ENCODE peak calls at places on chromosomes 5 and 9, in ten cellular contexts. One of them, this sample, is unnamed.

GRCh38 chr5:139678283-139678613 is 30.1 kb downstream of the CXXC5 start:
- DNase-seq in stimulated activated CD8-positive, alpha-beta memory T cell treated with anti-CD3 and anti-CD28 coated beads, Interleukin-4, amount 100 ng/mL, for 4 hours: no peak
- DNase-seq in HTR-8/SVneo: no peak
- DNase-seq in AG08396: no peak
- DNase-seq in cardiac muscle cell: no peak
- DNase-seq in activated CD4-positive, alpha-beta T cell treated with anti-CD3 and anti-CD28 coated beads, Interleukin-2, amount 50 U/mL, for 1 hour: no peak
- DNase-seq in activated effector memory CD4-positive, alpha-beta T cell treated with anti-CD3 and anti-CD28 coated beads, Interleukin-2, amount 50 U/mL, for 16 hours: no peak
- DNase-seq in fibroblast of the aortic adventitia: no peak
- DNase-seq in RWPE1: no peak
- DNase-seq in foreskin keratinocyte: no peak
- DNase-seq in this sample: no peak

GRCh38 chr9:137907776-137908175 is 30.2 kb downstream of the CACNA1B start:
- DNase-seq in AG08396: no peak
- DNase-seq in foreskin keratinocyte: no peak
- DNase-seq in activated CD4-positive, alpha-beta T cell treated with anti-CD3 and anti-CD28 coated beads, Interleukin-2, amount 50 U/mL, for 1 hour: no peak
- DNase-seq in stimulated activated CD8-positive, alpha-beta memory T cell treated with anti-CD3 and anti-CD28 coated beads, Interleukin-4, amount 100 ng/mL, for 4 hours: no peak
- DNase-seq in activated effector memory CD4-positive, alpha-beta T cell treated with anti-CD3 and anti-CD28 coated beads, Interleukin-2, amount 50 U/mL, for 16 hours: no peak
- DNase-seq in RWPE1: no peak
- DNase-seq in fibroblast of the aortic adventitia: no peak
- DNase-seq in cardiac muscle cell: no peak
- DNase-seq in HTR-8/SVneo: no peak
- DNase-seq in this sample: no peak

GRCh38 chr5:5416733-5417132 is 5.7 kb upstream of the ICE1 start:
- DNase-seq in AG08396: no peak
- DNase-seq in cardiac muscle cell: no peak
- DNase-seq in foreskin keratinocyte: no peak
- DNase-seq in activated CD4-positive, alpha-beta T cell treated with anti-CD3 and anti-CD28 coated beads, Interleukin-2, amount 50 U/mL, for 1 hour: no peak
- DNase-seq in activated effector memory CD4-positive, alpha-beta T cell treated with anti-CD3 and anti-CD28 coated beads, Interleukin-2, amount 50 U/mL, for 16 hours: no peak
- DNase-seq in RWPE1: no peak
- DNase-seq in fibroblast of the aortic adventitia: no peak
- DNase-seq in stimulated activated CD8-positive, alpha-beta memory T cell treated with anti-CD3 and anti-CD28 coated beads, Interleukin-4, amount 100 ng/mL, for 4 hours: no peak
- DNase-seq in HTR-8/SVneo: no peak
- DNase-seq in this sample: no peak

GRCh38 chr5:115360036-115360685 is 63.7 kb upstream of the CCDC112 start:
- DNase-seq in fibroblast of the aortic adventitia: no peak
- DNase-seq in foreskin keratinocyte: no peak
- DNase-seq in activated CD4-positive, alpha-beta T cell treated with anti-CD3 and anti-CD28 coated beads, Interleukin-2, amount 50 U/mL, for 1 hour: no peak
- DNase-seq in AG08396: no peak
- DNase-seq in cardiac muscle cell: peak
- DNase-seq in stimulated activated CD8-positive, alpha-beta memory T cell treated with anti-CD3 and anti-CD28 coated beads, Interleukin-4, amount 100 ng/mL, for 4 hours: no peak
- DNase-seq in HTR-8/SVneo: no peak
- DNase-seq in activated effector memory CD4-positive, alpha-beta T cell treated with anti-CD3 and anti-CD28 coated beads, Interleukin-2, amount 50 U/mL, for 16 hours: no peak
- DNase-seq in RWPE1: no peak
- DNase-seq in this sample: no peak

GRCh38 chr5:149938791-149939358 is 5.7 kb downstream of the PDE6A start:
- DNase-seq in foreskin keratinocyte: peak
- DNase-seq in cardiac muscle cell: peak
- DNase-seq in activated effector memory CD4-positive, alpha-beta T cell treated with anti-CD3 and anti-CD28 coated beads, Interleukin-2, amount 50 U/mL, for 16 hours: no peak
- DNase-seq in RWPE1: peak
- DNase-seq in AG08396: peak
- DNase-seq in activated CD4-positive, alpha-beta T cell treated with anti-CD3 and anti-CD28 coated beads, Interleukin-2, amount 50 U/mL, for 1 hour: no peak
- DNase-seq in HTR-8/SVneo: peak
- DNase-seq in fibroblast of the aortic adventitia: peak
- DNase-seq in stimulated activated CD8-positive, alpha-beta memory T cell treated with anti-CD3 and anti-CD28 coated beads, Interleukin-4, amount 100 ng/mL, for 4 hours: no peak
- DNase-seq in this sample: peak

GRCh38 chr9:132288371-132288770 is 66.4 kb downstream of the SETX start:
- DNase-seq in HTR-8/SVneo: no peak
- DNase-seq in cardiac muscle cell: peak
- DNase-seq in fibroblast of the aortic adventitia: peak
- DNase-seq in AG08396: peak
- DNase-seq in activated effector memory CD4-positive, alpha-beta T cell treated with anti-CD3 and anti-CD28 coated beads, Interleukin-2, amount 50 U/mL, for 16 hours: no peak
- DNase-seq in activated CD4-positive, alpha-beta T cell treated with anti-CD3 and anti-CD28 coated beads, Interleukin-2, amount 50 U/mL, for 1 hour: no peak
- DNase-seq in RWPE1: no peak
- DNase-seq in stimulated activated CD8-positive, alpha-beta memory T cell treated with anti-CD3 and anti-CD28 coated beads, Interleukin-4, amount 100 ng/mL, for 4 hours: no peak
- DNase-seq in foreskin keratinocyte: no peak
- DNase-seq in this sample: peak

GRCh38 chr9:34665381-34666250 is 3.2 kb upstream of the CCL27 start:
- DNase-seq in activated effector memory CD4-positive, alpha-beta T cell treated with anti-CD3 and anti-CD28 coated beads, Interleukin-2, amount 50 U/mL, for 16 hours: peak
- DNase-seq in activated CD4-positive, alpha-beta T cell treated with anti-CD3 and anti-CD28 coated beads, Interleukin-2, amount 50 U/mL, for 1 hour: peak
- DNase-seq in foreskin keratinocyte: peak
- DNase-seq in stimulated activated CD8-positive, alpha-beta memory T cell treated with anti-CD3 and anti-CD28 coated beads, Interleukin-4, amount 100 ng/mL, for 4 hours: peak
- DNase-seq in RWPE1: peak
- DNase-seq in cardiac muscle cell: peak
- DNase-seq in HTR-8/SVneo: peak
- DNase-seq in AG08396: peak
- DNase-seq in fibroblast of the aortic adventitia: peak
- DNase-seq in this sample: peak

GRCh38 chr5:74641014-74641777 is 668 bp upstream of the ENC1 start:
- DNase-seq in activated CD4-positive, alpha-beta T cell treated with anti-CD3 and anti-CD28 coated beads, Interleukin-2, amount 50 U/mL, for 1 hour: no peak
- DNase-seq in cardiac muscle cell: peak
- DNase-seq in activated effector memory CD4-positive, alpha-beta T cell treated with anti-CD3 and anti-CD28 coated beads, Interleukin-2, amount 50 U/mL, for 16 hours: peak
- DNase-seq in stimulated activated CD8-positive, alpha-beta memory T cell treated with anti-CD3 and anti-CD28 coated beads, Interleukin-4, amount 100 ng/mL, for 4 hours: no peak
- DNase-seq in fibroblast of the aortic adventitia: peak
- DNase-seq in RWPE1: peak
- DNase-seq in HTR-8/SVneo: peak
- DNase-seq in foreskin keratinocyte: peak
- DNase-seq in AG08396: peak
- DNase-seq in this sample: peak

GRCh38 chr9:132187006-132187760 is 25.3 kb downstream of the NTNG2 start:
- DNase-seq in stimulated activated CD8-positive, alpha-beta memory T cell treated with anti-CD3 and anti-CD28 coated beads, Interleukin-4, amount 100 ng/mL, for 4 hours: no peak
- DNase-seq in AG08396: no peak
- DNase-seq in HTR-8/SVneo: no peak
- DNase-seq in foreskin keratinocyte: no peak
- DNase-seq in RWPE1: no peak
- DNase-seq in activated CD4-positive, alpha-beta T cell treated with anti-CD3 and anti-CD28 coated beads, Interleukin-2, amount 50 U/mL, for 1 hour: no peak
- DNase-seq in fibroblast of the aortic adventitia: no peak
- DNase-seq in activated effector memory CD4-positive, alpha-beta T cell treated with anti-CD3 and anti-CD28 coated beads, Interleukin-2, amount 50 U/mL, for 16 hours: no peak
- DNase-seq in cardiac muscle cell: no peak
- DNase-seq in this sample: no peak

GRCh38 chr5:80747922-80748321 is 93.1 kb upstream of the DHFR start:
- DNase-seq in activated CD4-positive, alpha-beta T cell treated with anti-CD3 and anti-CD28 coated beads, Interleukin-2, amount 50 U/mL, for 1 hour: no peak
- DNase-seq in stimulated activated CD8-positive, alpha-beta memory T cell treated with anti-CD3 and anti-CD28 coated beads, Interleukin-4, amount 100 ng/mL, for 4 hours: no peak
- DNase-seq in RWPE1: no peak
- DNase-seq in fibroblast of the aortic adventitia: no peak
- DNase-seq in HTR-8/SVneo: no peak
- DNase-seq in activated effector memory CD4-positive, alpha-beta T cell treated with anti-CD3 and anti-CD28 coated beads, Interleukin-2, amount 50 U/mL, for 16 hours: no peak
- DNase-seq in AG08396: no peak
- DNase-seq in cardiac muscle cell: no peak
- DNase-seq in foreskin keratinocyte: no peak
- DNase-seq in this sample: no peak

GRCh38 chr5:130616161-130616560 is 548.9 kb downstream of the HINT1 start:
- DNase-seq in RWPE1: no peak
- DNase-seq in activated CD4-positive, alpha-beta T cell treated with anti-CD3 and anti-CD28 coated beads, Interleukin-2, amount 50 U/mL, for 1 hour: no peak
- DNase-seq in activated effector memory CD4-positive, alpha-beta T cell treated with anti-CD3 and anti-CD28 coated beads, Interleukin-2, amount 50 U/mL, for 16 hours: no peak
- DNase-seq in fibroblast of the aortic adventitia: peak
- DNase-seq in cardiac muscle cell: peak
- DNase-seq in AG08396: no peak
- DNase-seq in stimulated activated CD8-positive, alpha-beta memory T cell treated with anti-CD3 and anti-CD28 coated beads, Interleukin-4, amount 100 ng/mL, for 4 hours: no peak
- DNase-seq in HTR-8/SVneo: no peak
- DNase-seq in foreskin keratinocyte: no peak
- DNase-seq in this sample: no peak

GRCh38 chr5:179776413-179776938 is 17.3 kb upstream of the LTC4S start:
- DNase-seq in cardiac muscle cell: no peak
- DNase-seq in stimulated activated CD8-positive, alpha-beta memory T cell treated with anti-CD3 and anti-CD28 coated beads, Interleukin-4, amount 100 ng/mL, for 4 hours: no peak
- DNase-seq in activated CD4-positive, alpha-beta T cell treated with anti-CD3 and anti-CD28 coated beads, Interleukin-2, amount 50 U/mL, for 1 hour: no peak
- DNase-seq in HTR-8/SVneo: no peak
- DNase-seq in fibroblast of the aortic adventitia: no peak
- DNase-seq in AG08396: no peak
- DNase-seq in RWPE1: no peak
- DNase-seq in activated effector memory CD4-positive, alpha-beta T cell treated with anti-CD3 and anti-CD28 coated beads, Interleukin-2, amount 50 U/mL, for 16 hours: no peak
- DNase-seq in foreskin keratinocyte: no peak
- DNase-seq in this sample: no peak

GRCh38 chr9:134796882-134797281 is 83.7 kb upstream of the FCN2 start:
- DNase-seq in activated CD4-positive, alpha-beta T cell treated with anti-CD3 and anti-CD28 coated beads, Interleukin-2, amount 50 U/mL, for 1 hour: no peak
- DNase-seq in activated effector memory CD4-positive, alpha-beta T cell treated with anti-CD3 and anti-CD28 coated beads, Interleukin-2, amount 50 U/mL, for 16 hours: no peak
- DNase-seq in stimulated activated CD8-positive, alpha-beta memory T cell treated with anti-CD3 and anti-CD28 coated beads, Interleukin-4, amount 100 ng/mL, for 4 hours: no peak
- DNase-seq in fibroblast of the aortic adventitia: no peak
- DNase-seq in HTR-8/SVneo: no peak
- DNase-seq in foreskin keratinocyte: no peak
- DNase-seq in AG08396: no peak
- DNase-seq in cardiac muscle cell: no peak
- DNase-seq in RWPE1: no peak
- DNase-seq in this sample: no peak

GRCh38 chr9:16138961-16139441 is 586.2 kb downstream of the CCDC171 start:
- DNase-seq in foreskin keratinocyte: no peak
- DNase-seq in cardiac muscle cell: peak
- DNase-seq in stimulated activated CD8-positive, alpha-beta memory T cell treated with anti-CD3 and anti-CD28 coated beads, Interleukin-4, amount 100 ng/mL, for 4 hours: no peak
- DNase-seq in RWPE1: no peak
- DNase-seq in fibroblast of the aortic adventitia: peak
- DNase-seq in HTR-8/SVneo: no peak
- DNase-seq in activated effector memory CD4-positive, alpha-beta T cell treated with anti-CD3 and anti-CD28 coated beads, Interleukin-2, amount 50 U/mL, for 16 hours: no peak
- DNase-seq in activated CD4-positive, alpha-beta T cell treated with anti-CD3 and anti-CD28 coated beads, Interleukin-2, amount 50 U/mL, for 1 hour: no peak
- DNase-seq in AG08396: peak
- DNase-seq in this sample: peak

GRCh38 chr5:176876506-176877431 is 22.4 kb downstream of the HK3 start:
- DNase-seq in HTR-8/SVneo: no peak
- DNase-seq in stimulated activated CD8-positive, alpha-beta memory T cell treated with anti-CD3 and anti-CD28 coated beads, Interleukin-4, amount 100 ng/mL, for 4 hours: no peak
- DNase-seq in foreskin keratinocyte: no peak
- DNase-seq in activated effector memory CD4-positive, alpha-beta T cell treated with anti-CD3 and anti-CD28 coated beads, Interleukin-2, amount 50 U/mL, for 16 hours: no peak
- DNase-seq in fibroblast of the aortic adventitia: no peak
- DNase-seq in AG08396: no peak
- DNase-seq in cardiac muscle cell: no peak
- DNase-seq in activated CD4-positive, alpha-beta T cell treated with anti-CD3 and anti-CD28 coated beads, Interleukin-2, amount 50 U/mL, for 1 hour: no peak
- DNase-seq in RWPE1: no peak
- DNase-seq in this sample: no peak

GRCh38 chr5:14204785-14205321 is 61.7 kb downstream of the TRIO start:
- DNase-seq in stimulated activated CD8-positive, alpha-beta memory T cell treated with anti-CD3 and anti-CD28 coated beads, Interleukin-4, amount 100 ng/mL, for 4 hours: no peak
- DNase-seq in RWPE1: peak
- DNase-seq in HTR-8/SVneo: peak
- DNase-seq in foreskin keratinocyte: peak
- DNase-seq in AG08396: no peak
- DNase-seq in activated effector memory CD4-positive, alpha-beta T cell treated with anti-CD3 and anti-CD28 coated beads, Interleukin-2, amount 50 U/mL, for 16 hours: no peak
- DNase-seq in activated CD4-positive, alpha-beta T cell treated with anti-CD3 and anti-CD28 coated beads, Interleukin-2, amount 50 U/mL, for 1 hour: no peak
- DNase-seq in fibroblast of the aortic adventitia: peak
- DNase-seq in cardiac muscle cell: peak
- DNase-seq in this sample: peak

GRCh38 chr9:91785403-91785917 is 164.6 kb downstream of the ROR2 start:
- DNase-seq in foreskin keratinocyte: no peak
- DNase-seq in stimulated activated CD8-positive, alpha-beta memory T cell treated with anti-CD3 and anti-CD28 coated beads, Interleukin-4, amount 100 ng/mL, for 4 hours: no peak
- DNase-seq in RWPE1: no peak
- DNase-seq in AG08396: no peak
- DNase-seq in activated effector memory CD4-positive, alpha-beta T cell treated with anti-CD3 and anti-CD28 coated beads, Interleukin-2, amount 50 U/mL, for 16 hours: no peak
- DNase-seq in activated CD4-positive, alpha-beta T cell treated with anti-CD3 and anti-CD28 coated beads, Interleukin-2, amount 50 U/mL, for 1 hour: no peak
- DNase-seq in fibroblast of the aortic adventitia: peak
- DNase-seq in HTR-8/SVneo: no peak
- DNase-seq in cardiac muscle cell: no peak
- DNase-seq in this sample: no peak

GRCh38 chr9:96391021-96391765 is 7.7 kb upstream of the SLC35D2 start:
- DNase-seq in stimulated activated CD8-positive, alpha-beta memory T cell treated with anti-CD3 and anti-CD28 coated beads, Interleukin-4, amount 100 ng/mL, for 4 hours: no peak
- DNase-seq in foreskin keratinocyte: no peak
- DNase-seq in RWPE1: no peak
- DNase-seq in fibroblast of the aortic adventitia: no peak
- DNase-seq in AG08396: peak
- DNase-seq in cardiac muscle cell: no peak
- DNase-seq in HTR-8/SVneo: no peak
- DNase-seq in activated CD4-positive, alpha-beta T cell treated with anti-CD3 and anti-CD28 coated beads, Interleukin-2, amount 50 U/mL, for 1 hour: no peak
- DNase-seq in activated effector memory CD4-positive, alpha-beta T cell treated with anti-CD3 and anti-CD28 coated beads, Interleukin-2, amount 50 U/mL, for 16 hours: no peak
- DNase-seq in this sample: no peak

GRCh38 chr5:139403418-139403786 is 487 bp downstream of the SPATA24 start:
- DNase-seq in fibroblast of the aortic adventitia: no peak
- DNase-seq in stimulated activated CD8-positive, alpha-beta memory T cell treated with anti-CD3 and anti-CD28 coated beads, Interleukin-4, amount 100 ng/mL, for 4 hours: no peak
- DNase-seq in RWPE1: no peak
- DNase-seq in activated CD4-positive, alpha-beta T cell treated with anti-CD3 and anti-CD28 coated beads, Interleukin-2, amount 50 U/mL, for 1 hour: no peak
- DNase-seq in foreskin keratinocyte: no peak
- DNase-seq in activated effector memory CD4-positive, alpha-beta T cell treated with anti-CD3 and anti-CD28 coated beads, Interleukin-2, amount 50 U/mL, for 16 hours: no peak
- DNase-seq in AG08396: no peak
- DNase-seq in HTR-8/SVneo: no peak
- DNase-seq in cardiac muscle cell: no peak
- DNase-seq in this sample: no peak

GRCh38 chr5:173933901-173934300 is 45.8 kb downstream of the CPEB4 start:
- DNase-seq in RWPE1: no peak
- DNase-seq in stimulated activated CD8-positive, alpha-beta memory T cell treated with anti-CD3 and anti-CD28 coated beads, Interleukin-4, amount 100 ng/mL, for 4 hours: no peak
- DNase-seq in HTR-8/SVneo: no peak
- DNase-seq in activated effector memory CD4-positive, alpha-beta T cell treated with anti-CD3 and anti-CD28 coated beads, Interleukin-2, amount 50 U/mL, for 16 hours: no peak
- DNase-seq in AG08396: no peak
- DNase-seq in foreskin keratinocyte: no peak
- DNase-seq in fibroblast of the aortic adventitia: no peak
- DNase-seq in cardiac muscle cell: no peak
- DNase-seq in activated CD4-positive, alpha-beta T cell treated with anti-CD3 and anti-CD28 coated beads, Interleukin-2, amount 50 U/mL, for 1 hour: no peak
- DNase-seq in this sample: no peak

GRCh38 chr5:29412979-29413378 is 1780.5 kb upstream of the CDH6 start:
- DNase-seq in RWPE1: no peak
- DNase-seq in cardiac muscle cell: no peak
- DNase-seq in activated CD4-positive, alpha-beta T cell treated with anti-CD3 and anti-CD28 coated beads, Interleukin-2, amount 50 U/mL, for 1 hour: no peak
- DNase-seq in fibroblast of the aortic adventitia: no peak
- DNase-seq in HTR-8/SVneo: no peak
- DNase-seq in stimulated activated CD8-positive, alpha-beta memory T cell treated with anti-CD3 and anti-CD28 coated beads, Interleukin-4, amount 100 ng/mL, for 4 hours: no peak
- DNase-seq in AG08396: no peak
- DNase-seq in activated effector memory CD4-positive, alpha-beta T cell treated with anti-CD3 and anti-CD28 coated beads, Interleukin-2, amount 50 U/mL, for 16 hours: no peak
- DNase-seq in foreskin keratinocyte: no peak
- DNase-seq in this sample: no peak

GRCh38 chr9:16681659-16681990 is 188.8 kb downstream of the BNC2 start:
- DNase-seq in RWPE1: no peak
- DNase-seq in HTR-8/SVneo: no peak
- DNase-seq in AG08396: no peak
- DNase-seq in activated CD4-positive, alpha-beta T cell treated with anti-CD3 and anti-CD28 coated beads, Interleukin-2, amount 50 U/mL, for 1 hour: no peak
- DNase-seq in stimulated activated CD8-positive, alpha-beta memory T cell treated with anti-CD3 and anti-CD28 coated beads, Interleukin-4, amount 100 ng/mL, for 4 hours: no peak
- DNase-seq in foreskin keratinocyte: no peak
- DNase-seq in fibroblast of the aortic adventitia: no peak
- DNase-seq in activated effector memory CD4-positive, alpha-beta T cell treated with anti-CD3 and anti-CD28 coated beads, Interleukin-2, amount 50 U/mL, for 16 hours: no peak
- DNase-seq in cardiac muscle cell: no peak
- DNase-seq in this sample: no peak

GRCh38 chr9:108727580-108728056 is 128.2 kb downstream of the ACTL7B start:
- DNase-seq in cardiac muscle cell: peak
- DNase-seq in fibroblast of the aortic adventitia: peak
- DNase-seq in stimulated activated CD8-positive, alpha-beta memory T cell treated with anti-CD3 and anti-CD28 coated beads, Interleukin-4, amount 100 ng/mL, for 4 hours: no peak
- DNase-seq in RWPE1: no peak
- DNase-seq in foreskin keratinocyte: no peak
- DNase-seq in HTR-8/SVneo: no peak
- DNase-seq in activated effector memory CD4-positive, alpha-beta T cell treated with anti-CD3 and anti-CD28 coated beads, Interleukin-2, amount 50 U/mL, for 16 hours: no peak
- DNase-seq in AG08396: no peak
- DNase-seq in activated CD4-positive, alpha-beta T cell treated with anti-CD3 and anti-CD28 coated beads, Interleukin-2, amount 50 U/mL, for 1 hour: no peak
- DNase-seq in this sample: no peak

GRCh38 chr5:169416583-169417196 is 115.8 kb upstream of the SLIT3 start:
- DNase-seq in foreskin keratinocyte: no peak
- DNase-seq in RWPE1: peak
- DNase-seq in cardiac muscle cell: peak
- DNase-seq in stimulated activated CD8-positive, alpha-beta memory T cell treated with anti-CD3 and anti-CD28 coated beads, Interleukin-4, amount 100 ng/mL, for 4 hours: no peak
- DNase-seq in AG08396: peak
- DNase-seq in fibroblast of the aortic adventitia: peak
- DNase-seq in activated effector memory CD4-positive, alpha-beta T cell treated with anti-CD3 and anti-CD28 coated beads, Interleukin-2, amount 50 U/mL, for 16 hours: no peak
- DNase-seq in HTR-8/SVneo: peak
- DNase-seq in activated CD4-positive, alpha-beta T cell treated with anti-CD3 and anti-CD28 coated beads, Interleukin-2, amount 50 U/mL, for 1 hour: no peak
- DNase-seq in this sample: peak

GRCh38 chr5:162768962-162769464 is 668.4 kb upstream of the CCNG1 start:
- DNase-seq in foreskin keratinocyte: no peak
- DNase-seq in fibroblast of the aortic adventitia: no peak
- DNase-seq in cardiac muscle cell: no peak
- DNase-seq in activated CD4-positive, alpha-beta T cell treated with anti-CD3 and anti-CD28 coated beads, Interleukin-2, amount 50 U/mL, for 1 hour: no peak
- DNase-seq in activated effector memory CD4-positive, alpha-beta T cell treated with anti-CD3 and anti-CD28 coated beads, Interleukin-2, amount 50 U/mL, for 16 hours: no peak
- DNase-seq in stimulated activated CD8-positive, alpha-beta memory T cell treated with anti-CD3 and anti-CD28 coated beads, Interleukin-4, amount 100 ng/mL, for 4 hours: no peak
- DNase-seq in HTR-8/SVneo: no peak
- DNase-seq in RWPE1: no peak
- DNase-seq in AG08396: no peak
- DNase-seq in this sample: no peak

GRCh38 chr9:125747053-125747764 is at the start of gene PBX3:
- DNase-seq in HTR-8/SVneo: no peak
- DNase-seq in AG08396: peak
- DNase-seq in fibroblast of the aortic adventitia: peak
- DNase-seq in stimulated activated CD8-positive, alpha-beta memory T cell treated with anti-CD3 and anti-CD28 coated beads, Interleukin-4, amount 100 ng/mL, for 4 hours: peak
- DNase-seq in activated CD4-positive, alpha-beta T cell treated with anti-CD3 and anti-CD28 coated beads, Interleukin-2, amount 50 U/mL, for 1 hour: peak
- DNase-seq in RWPE1: peak
- DNase-seq in foreskin keratinocyte: peak
- DNase-seq in cardiac muscle cell: peak
- DNase-seq in activated effector memory CD4-positive, alpha-beta T cell treated with anti-CD3 and anti-CD28 coated beads, Interleukin-2, amount 50 U/mL, for 16 hours: peak
- DNase-seq in this sample: peak

GRCh38 chr5:164504141-164504772 is 998.8 kb downstream of the MAT2B start:
- DNase-seq in cardiac muscle cell: peak
- DNase-seq in RWPE1: peak
- DNase-seq in activated CD4-positive, alpha-beta T cell treated with anti-CD3 and anti-CD28 coated beads, Interleukin-2, amount 50 U/mL, for 1 hour: no peak
- DNase-seq in fibroblast of the aortic adventitia: peak
- DNase-seq in stimulated activated CD8-positive, alpha-beta memory T cell treated with anti-CD3 and anti-CD28 coated beads, Interleukin-4, amount 100 ng/mL, for 4 hours: no peak
- DNase-seq in AG08396: peak
- DNase-seq in HTR-8/SVneo: peak
- DNase-seq in activated effector memory CD4-positive, alpha-beta T cell treated with anti-CD3 and anti-CD28 coated beads, Interleukin-2, amount 50 U/mL, for 16 hours: no peak
- DNase-seq in foreskin keratinocyte: peak
- DNase-seq in this sample: peak

GRCh38 chr9:19369107-19369506 is 10.9 kb downstream of the RPS6 start:
- DNase-seq in cardiac muscle cell: no peak
- DNase-seq in RWPE1: no peak
- DNase-seq in foreskin keratinocyte: no peak
- DNase-seq in activated CD4-positive, alpha-beta T cell treated with anti-CD3 and anti-CD28 coated beads, Interleukin-2, amount 50 U/mL, for 1 hour: no peak
- DNase-seq in fibroblast of the aortic adventitia: no peak
- DNase-seq in AG08396: no peak
- DNase-seq in stimulated activated CD8-positive, alpha-beta memory T cell treated with anti-CD3 and anti-CD28 coated beads, Interleukin-4, amount 100 ng/mL, for 4 hours: no peak
- DNase-seq in HTR-8/SVneo: no peak
- DNase-seq in activated effector memory CD4-positive, alpha-beta T cell treated with anti-CD3 and anti-CD28 coated beads, Interleukin-2, amount 50 U/mL, for 16 hours: no peak
- DNase-seq in this sample: no peak